ENCODE peak calls at places on chromosomes 16 and 17, in seven cellular contexts. One of them, this sample, is unnamed. For H3K36me3, the result is how much of the 10 kb centered on the place peaks cover.

GRCh38 chr17:35449371-35449931 is 885 bp upstream of the SLFN13 start:
- DNase-seq in upper lobe of left lung: peak
- DNase-seq in fibroblast of lung: peak
- DNase-seq in tibial nerve: no peak
- DNase-seq in mesendoderm: peak
- DNase-seq in mucosa of descending colon: peak
- DNase-seq in psoas muscle: no peak
- DNase-seq in this sample: peak

GRCh38 chr17:7323731-7324437 is 5.3 kb downstream of the NEURL4 start:
- DNase-seq in upper lobe of left lung: peak
- DNase-seq in fibroblast of lung: peak
- DNase-seq in tibial nerve: no peak
- DNase-seq in mesendoderm: peak
- DNase-seq in mucosa of descending colon: no peak
- DNase-seq in psoas muscle: peak
- DNase-seq in this sample: peak

GRCh38 chr17:28317965-28318758 is 838 bp upstream of the TMEM97 start:
- DNase-seq in upper lobe of left lung: peak
- DNase-seq in fibroblast of lung: no peak
- DNase-seq in tibial nerve: no peak
- DNase-seq in mesendoderm: peak
- DNase-seq in mucosa of descending colon: no peak
- DNase-seq in psoas muscle: no peak
- DNase-seq in this sample: peak

GRCh38 chr16:19164285-19164684 is 3.8 kb upstream of the SYT17 start:
- DNase-seq in upper lobe of left lung: no peak
- DNase-seq in fibroblast of lung: no peak
- DNase-seq in tibial nerve: no peak
- DNase-seq in mesendoderm: no peak
- DNase-seq in mucosa of descending colon: no peak
- DNase-seq in psoas muscle: no peak
- DNase-seq in this sample: no peak

GRCh38 chr17:65359016-65359415 is 202.4 kb downstream of the AXIN2 start:
- DNase-seq in upper lobe of left lung: no peak
- DNase-seq in fibroblast of lung: peak
- DNase-seq in tibial nerve: no peak
- DNase-seq in mesendoderm: peak
- DNase-seq in mucosa of descending colon: no peak
- DNase-seq in psoas muscle: no peak
- DNase-seq in this sample: no peak

GRCh38 chr17:80603380-80603779 is 58.7 kb downstream of the RPTOR start:
- DNase-seq in upper lobe of left lung: no peak
- DNase-seq in fibroblast of lung: no peak
- DNase-seq in tibial nerve: no peak
- DNase-seq in mesendoderm: no peak
- DNase-seq in mucosa of descending colon: no peak
- DNase-seq in psoas muscle: no peak
- DNase-seq in this sample: no peak

GRCh38 chr17:34098712-34099111 is 156.4 kb upstream of the CCL2 start:
- DNase-seq in upper lobe of left lung: no peak
- DNase-seq in fibroblast of lung: no peak
- DNase-seq in tibial nerve: no peak
- DNase-seq in mesendoderm: no peak
- DNase-seq in mucosa of descending colon: no peak
- DNase-seq in psoas muscle: no peak
- DNase-seq in this sample: no peak

GRCh38 chr17:34675143-34675542 is 95.8 kb downstream of the TMEM132E start:
- DNase-seq in upper lobe of left lung: no peak
- DNase-seq in fibroblast of lung: no peak
- DNase-seq in tibial nerve: no peak
- DNase-seq in mesendoderm: no peak
- DNase-seq in mucosa of descending colon: no peak
- DNase-seq in psoas muscle: no peak
- DNase-seq in this sample: no peak

GRCh38 chr16:83095926-83096692 is 469.3 kb downstream of the CDH13 start:
- DNase-seq in upper lobe of left lung: no peak
- DNase-seq in fibroblast of lung: peak
- DNase-seq in tibial nerve: no peak
- DNase-seq in mesendoderm: no peak
- DNase-seq in mucosa of descending colon: no peak
- DNase-seq in psoas muscle: no peak
- DNase-seq in this sample: no peak

GRCh38 chr16:54817940-54818574 is 112.6 kb upstream of the IRX5 start:
- DNase-seq in upper lobe of left lung: no peak
- DNase-seq in fibroblast of lung: no peak
- DNase-seq in tibial nerve: no peak
- DNase-seq in mesendoderm: peak
- DNase-seq in mucosa of descending colon: no peak
- DNase-seq in psoas muscle: no peak
- DNase-seq in this sample: peak

GRCh38 chr17:3532859-3533142 is 24.8 kb downstream of the TRPV3 start:
- DNase-seq in upper lobe of left lung: no peak
- DNase-seq in fibroblast of lung: no peak
- DNase-seq in tibial nerve: no peak
- DNase-seq in mesendoderm: no peak
- DNase-seq in mucosa of descending colon: no peak
- DNase-seq in psoas muscle: no peak
- DNase-seq in this sample: no peak

GRCh38 chr17:57674894-57675293 is 70.2 kb downstream of the CCDC182 start:
- DNase-seq in upper lobe of left lung: peak
- DNase-seq in fibroblast of lung: no peak
- DNase-seq in tibial nerve: no peak
- DNase-seq in mesendoderm: no peak
- DNase-seq in mucosa of descending colon: no peak
- DNase-seq in psoas muscle: no peak
- DNase-seq in this sample: peak
- H3K36me3 ChIP-seq in upper lobe of left lung: under half
- H3K36me3 ChIP-seq in fibroblast of lung: under half
- H3K36me3 ChIP-seq in tibial nerve: under half
- H3K36me3 ChIP-seq in mesendoderm: under half
- H3K36me3 ChIP-seq in mucosa of descending colon: under half
- H3K36me3 ChIP-seq in psoas muscle: under half
- H3K36me3 ChIP-seq in this sample: under half

GRCh38 chr17:83110755-83111154 is 31.3 kb downstream of the METRNL start:
- DNase-seq in upper lobe of left lung: no peak
- DNase-seq in fibroblast of lung: peak
- DNase-seq in tibial nerve: no peak
- DNase-seq in mesendoderm: no peak
- DNase-seq in mucosa of descending colon: no peak
- DNase-seq in psoas muscle: no peak
- DNase-seq in this sample: no peak

GRCh38 chr17:83108709-83109108 is 29.3 kb downstream of the METRNL start:
- DNase-seq in upper lobe of left lung: no peak
- DNase-seq in fibroblast of lung: no peak
- DNase-seq in tibial nerve: no peak
- DNase-seq in mesendoderm: no peak
- DNase-seq in mucosa of descending colon: no peak
- DNase-seq in psoas muscle: no peak
- DNase-seq in this sample: no peak

GRCh38 chr17:83111516-83112282 is 32.3 kb downstream of the METRNL start:
- DNase-seq in upper lobe of left lung: peak
- DNase-seq in fibroblast of lung: no peak
- DNase-seq in tibial nerve: no peak
- DNase-seq in mesendoderm: no peak
- DNase-seq in mucosa of descending colon: no peak
- DNase-seq in psoas muscle: no peak
- DNase-seq in this sample: peak

GRCh38 chr17:83109386-83109785 is 30.0 kb downstream of the METRNL start:
- DNase-seq in upper lobe of left lung: peak
- DNase-seq in fibroblast of lung: no peak
- DNase-seq in tibial nerve: no peak
- DNase-seq in mesendoderm: no peak
- DNase-seq in mucosa of descending colon: no peak
- DNase-seq in psoas muscle: no peak
- DNase-seq in this sample: no peak

GRCh38 chr17:83109793-83110645 is 30.6 kb downstream of the METRNL start:
- DNase-seq in upper lobe of left lung: peak
- DNase-seq in fibroblast of lung: peak
- DNase-seq in tibial nerve: peak
- DNase-seq in mesendoderm: peak
- DNase-seq in mucosa of descending colon: peak
- DNase-seq in psoas muscle: peak
- DNase-seq in this sample: no peak
- H3K4me3 ChIP-seq in upper lobe of left lung: no peak
- H3K4me3 ChIP-seq in fibroblast of lung: peak
- H3K4me3 ChIP-seq in tibial nerve: peak
- H3K4me3 ChIP-seq in mesendoderm: no peak
- H3K4me3 ChIP-seq in mucosa of descending colon: no peak
- H3K4me3 ChIP-seq in psoas muscle: peak
- H3K4me3 ChIP-seq in this sample: no peak

DNA sequence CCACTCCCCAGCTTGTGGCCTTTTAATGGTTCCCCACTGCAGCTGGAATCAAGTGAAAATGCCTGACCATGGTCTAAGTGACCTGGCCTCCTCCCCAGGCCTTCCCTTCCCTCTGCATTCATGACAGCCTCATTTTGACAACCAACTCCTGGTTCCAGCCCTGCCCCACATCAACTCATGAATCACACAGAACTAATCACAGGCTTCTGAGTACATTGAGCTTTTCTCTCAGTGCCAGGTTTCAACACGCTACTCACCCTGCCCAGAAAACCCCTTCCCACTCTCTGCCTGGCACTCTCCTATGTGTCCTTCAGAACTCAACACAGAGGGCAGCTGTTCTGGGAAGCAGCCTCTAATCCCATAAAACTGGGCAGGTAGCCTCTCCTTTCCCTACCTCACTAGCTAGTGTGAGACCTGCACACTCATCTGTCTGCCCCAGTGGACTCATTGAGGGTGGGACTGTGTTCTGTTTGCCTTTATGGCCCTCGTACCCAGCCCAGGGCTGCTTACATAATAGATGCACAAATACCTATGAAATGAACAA is 313.6 kb downstream of the GRIN2A start:
- DNase-seq in upper lobe of left lung: no peak
- DNase-seq in fibroblast of lung: no peak
- DNase-seq in tibial nerve: no peak
- DNase-seq in mesendoderm: no peak
- DNase-seq in mucosa of descending colon: no peak
- DNase-seq in psoas muscle: no peak
- DNase-seq in this sample: no peak
- H3K36me3 ChIP-seq in upper lobe of left lung: under half
- H3K36me3 ChIP-seq in fibroblast of lung: under half
- H3K36me3 ChIP-seq in tibial nerve: under half
- H3K36me3 ChIP-seq in mesendoderm: under half
- H3K36me3 ChIP-seq in mucosa of descending colon: under half
- H3K36me3 ChIP-seq in psoas muscle: under half
- H3K36me3 ChIP-seq in this sample: under half

GRCh38 chr17:1047177-1047885 is 50.4 kb downstream of the TIMM22 start:
- DNase-seq in upper lobe of left lung: peak
- DNase-seq in fibroblast of lung: peak
- DNase-seq in tibial nerve: no peak
- DNase-seq in mesendoderm: no peak
- DNase-seq in mucosa of descending colon: peak
- DNase-seq in psoas muscle: peak
- DNase-seq in this sample: no peak

GRCh38 chr17:1049446-1050225 is 52.7 kb downstream of the TIMM22 start:
- DNase-seq in upper lobe of left lung: peak
- DNase-seq in fibroblast of lung: no peak
- DNase-seq in tibial nerve: no peak
- DNase-seq in mesendoderm: no peak
- DNase-seq in mucosa of descending colon: peak
- DNase-seq in psoas muscle: peak
- DNase-seq in this sample: no peak

GRCh38 chr17:1050246-1050995 is 53.5 kb downstream of the TIMM22 start:
- DNase-seq in upper lobe of left lung: no peak
- DNase-seq in fibroblast of lung: no peak
- DNase-seq in tibial nerve: no peak
- DNase-seq in mesendoderm: no peak
- DNase-seq in mucosa of descending colon: peak
- DNase-seq in psoas muscle: peak
- DNase-seq in this sample: no peak

GRCh38 chr17:1045456-1045855 is 48.5 kb downstream of the TIMM22 start:
- DNase-seq in upper lobe of left lung: no peak
- DNase-seq in fibroblast of lung: no peak
- DNase-seq in tibial nerve: no peak
- DNase-seq in mesendoderm: no peak
- DNase-seq in mucosa of descending colon: peak
- DNase-seq in psoas muscle: no peak
- DNase-seq in this sample: no peak

GRCh38 chr17:1047886-1048470 is 51.0 kb downstream of the TIMM22 start:
- DNase-seq in upper lobe of left lung: peak
- DNase-seq in fibroblast of lung: no peak
- DNase-seq in tibial nerve: no peak
- DNase-seq in mesendoderm: no peak
- DNase-seq in mucosa of descending colon: peak
- DNase-seq in psoas muscle: peak
- DNase-seq in this sample: no peak
- H3K4me3 ChIP-seq in upper lobe of left lung: no peak
- H3K4me3 ChIP-seq in fibroblast of lung: no peak
- H3K4me3 ChIP-seq in tibial nerve: no peak
- H3K4me3 ChIP-seq in mesendoderm: no peak
- H3K4me3 ChIP-seq in mucosa of descending colon: no peak
- H3K4me3 ChIP-seq in psoas muscle: no peak
- H3K4me3 ChIP-seq in this sample: no peak

This sample was measured in H7.